ENCODE peak calls at places on chromosomes 11 and 22, in eight cellular contexts. One of them, this sample, is unnamed. For H3K36me3 and H3K4me1, the result is how much of the 10 kb centered on the place peaks cover.

GRCh38 chr11:27024865-27025264 is 15.8 kb upstream of the BBOX1 start:
- DNase-seq in upper lobe of right lung: no peak
- DNase-seq in iPS DF 6.9: no peak
- DNase-seq in cardiac muscle cell: no peak
- DNase-seq in HCT116: no peak
- DNase-seq in body of pancreas: no peak
- DNase-seq in endothelial cell of umbilical vein: no peak
- DNase-seq in NT2/D1: no peak
- DNase-seq in this sample: no peak

GRCh38 chr11:12303431-12304149 is 73.8 kb upstream of the PARVA start:
- DNase-seq in upper lobe of right lung: no peak
- DNase-seq in iPS DF 6.9: no peak
- DNase-seq in cardiac muscle cell: no peak
- DNase-seq in HCT116: no peak
- DNase-seq in body of pancreas: no peak
- DNase-seq in endothelial cell of umbilical vein: no peak
- DNase-seq in NT2/D1: no peak
- DNase-seq in this sample: no peak

GRCh38 chr11:125164422-125165110 is at the start of gene PKNOX2:
- DNase-seq in upper lobe of right lung: peak
- DNase-seq in iPS DF 6.9: no peak
- DNase-seq in cardiac muscle cell: peak
- DNase-seq in HCT116: peak
- DNase-seq in body of pancreas: peak
- DNase-seq in endothelial cell of umbilical vein: peak
- DNase-seq in NT2/D1: peak
- DNase-seq in this sample: peak

GRCh38 chr22:30876925-30877553 is 91.5 kb downstream of the MORC2 start:
- DNase-seq in upper lobe of right lung: no peak
- DNase-seq in iPS DF 6.9: no peak
- DNase-seq in cardiac muscle cell: no peak
- DNase-seq in HCT116: no peak
- DNase-seq in body of pancreas: no peak
- DNase-seq in endothelial cell of umbilical vein: no peak
- DNase-seq in NT2/D1: no peak
- DNase-seq in this sample: no peak

GRCh38 chr22:44520695-44521094 is 22.7 kb upstream of the RTL6 start:
- DNase-seq in upper lobe of right lung: no peak
- DNase-seq in iPS DF 6.9: no peak
- DNase-seq in cardiac muscle cell: no peak
- DNase-seq in HCT116: no peak
- DNase-seq in body of pancreas: no peak
- DNase-seq in endothelial cell of umbilical vein: no peak
- DNase-seq in NT2/D1: no peak
- DNase-seq in this sample: no peak

GRCh38 chr11:100632970-100633452 is 54.1 kb upstream of the ARHGAP42 start:
- DNase-seq in upper lobe of right lung: peak
- DNase-seq in iPS DF 6.9: no peak
- DNase-seq in cardiac muscle cell: peak
- DNase-seq in HCT116: no peak
- DNase-seq in body of pancreas: peak
- DNase-seq in endothelial cell of umbilical vein: peak
- DNase-seq in NT2/D1: no peak
- DNase-seq in this sample: peak

GRCh38 chr11:102592634-102593581 is 32.2 kb downstream of the MMP20 start:
- DNase-seq in upper lobe of right lung: no peak
- DNase-seq in iPS DF 6.9: no peak
- DNase-seq in cardiac muscle cell: peak
- DNase-seq in HCT116: peak
- DNase-seq in body of pancreas: no peak
- DNase-seq in endothelial cell of umbilical vein: peak
- DNase-seq in NT2/D1: no peak
- DNase-seq in this sample: peak

GRCh38 chr11:123678246-123678645 is 23.8 kb upstream of the SCN3B start:
- DNase-seq in upper lobe of right lung: no peak
- DNase-seq in iPS DF 6.9: no peak
- DNase-seq in cardiac muscle cell: no peak
- DNase-seq in HCT116: no peak
- DNase-seq in body of pancreas: no peak
- DNase-seq in endothelial cell of umbilical vein: no peak
- DNase-seq in NT2/D1: no peak
- DNase-seq in this sample: no peak

GRCh38 chr11:119673389-119674336 is 55.3 kb downstream of the NECTIN1 start:
- DNase-seq in upper lobe of right lung: no peak
- DNase-seq in iPS DF 6.9: no peak
- DNase-seq in cardiac muscle cell: no peak
- DNase-seq in HCT116: no peak
- DNase-seq in body of pancreas: no peak
- DNase-seq in endothelial cell of umbilical vein: no peak
- DNase-seq in NT2/D1: no peak
- DNase-seq in this sample: no peak

GRCh38 chr11:17760102-17761029 is 25.8 kb downstream of the KCNC1 start:
- DNase-seq in upper lobe of right lung: no peak
- DNase-seq in iPS DF 6.9: peak
- DNase-seq in cardiac muscle cell: peak
- DNase-seq in HCT116: peak
- DNase-seq in body of pancreas: peak
- DNase-seq in endothelial cell of umbilical vein: peak
- DNase-seq in NT2/D1: peak
- DNase-seq in this sample: peak

GRCh38 chr11:130915556-130916237 is 582 bp downstream of the SNX19 start:
- DNase-seq in upper lobe of right lung: no peak
- DNase-seq in iPS DF 6.9: no peak
- DNase-seq in cardiac muscle cell: no peak
- DNase-seq in HCT116: no peak
- DNase-seq in body of pancreas: peak
- DNase-seq in endothelial cell of umbilical vein: no peak
- DNase-seq in NT2/D1: no peak
- DNase-seq in this sample: no peak

GRCh38 chr22:44024288-44024908 is at the start of gene PARVB:
- DNase-seq in upper lobe of right lung: peak
- DNase-seq in iPS DF 6.9: no peak
- DNase-seq in cardiac muscle cell: peak
- DNase-seq in HCT116: no peak
- DNase-seq in body of pancreas: no peak
- DNase-seq in endothelial cell of umbilical vein: no peak
- DNase-seq in NT2/D1: no peak
- DNase-seq in this sample: no peak

GRCh38 chr11:31817054-31817620 is 6.0 kb upstream of the PAX6 start:
- DNase-seq in upper lobe of right lung: no peak
- DNase-seq in iPS DF 6.9: no peak
- DNase-seq in cardiac muscle cell: no peak
- DNase-seq in HCT116: no peak
- DNase-seq in body of pancreas: no peak
- DNase-seq in endothelial cell of umbilical vein: no peak
- DNase-seq in NT2/D1: no peak
- DNase-seq in this sample: no peak

DNA sequence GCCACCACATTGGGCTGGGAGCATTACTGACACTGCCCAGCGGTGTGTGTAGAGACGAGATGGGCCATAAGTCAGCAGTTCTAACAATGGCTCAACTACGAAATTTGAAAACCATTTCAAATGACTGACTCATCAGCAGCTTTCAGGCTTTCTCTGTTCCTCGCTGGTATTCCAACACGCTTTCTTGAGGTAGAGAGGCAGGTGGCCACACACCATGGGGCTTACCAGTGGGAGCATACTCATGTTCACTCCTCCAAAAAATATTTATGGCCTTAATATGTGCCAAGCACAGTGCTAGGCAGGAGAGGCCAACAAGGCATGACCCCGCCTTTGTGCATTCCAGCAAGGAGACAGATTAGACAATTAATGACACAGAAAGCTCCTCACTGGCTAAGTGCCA is 20.3 kb downstream of the ARFGAP2 start:
- DNase-seq in upper lobe of right lung: no peak
- DNase-seq in iPS DF 6.9: no peak
- DNase-seq in cardiac muscle cell: no peak
- DNase-seq in HCT116: no peak
- DNase-seq in body of pancreas: no peak
- DNase-seq in endothelial cell of umbilical vein: no peak
- DNase-seq in NT2/D1: no peak
- DNase-seq in this sample: no peak
- H3K36me3 ChIP-seq in upper lobe of right lung: under half
- H3K36me3 ChIP-seq in iPS DF 6.9: under half
- H3K36me3 ChIP-seq in cardiac muscle cell: under half
- H3K36me3 ChIP-seq in HCT116: under half
- H3K36me3 ChIP-seq in body of pancreas: under half
- H3K36me3 ChIP-seq in endothelial cell of umbilical vein: under half
- H3K36me3 ChIP-seq in NT2/D1: under half
- H3K36me3 ChIP-seq in this sample: under half

GRCh38 chr11:64071849-64072248 is 36.1 kb downstream of the FLRT1 start:
- DNase-seq in upper lobe of right lung: no peak
- DNase-seq in iPS DF 6.9: no peak
- DNase-seq in cardiac muscle cell: no peak
- DNase-seq in HCT116: no peak
- DNase-seq in body of pancreas: peak
- DNase-seq in endothelial cell of umbilical vein: no peak
- DNase-seq in NT2/D1: no peak
- DNase-seq in this sample: no peak
- H3K4me1 ChIP-seq in upper lobe of right lung: under half
- H3K4me1 ChIP-seq in iPS DF 6.9: under half
- H3K4me1 ChIP-seq in cardiac muscle cell: under half
- H3K4me1 ChIP-seq in HCT116: under half
- H3K4me1 ChIP-seq in body of pancreas: under half
- H3K4me1 ChIP-seq in endothelial cell of umbilical vein: under half
- H3K4me1 ChIP-seq in NT2/D1: under half
- H3K4me1 ChIP-seq in this sample: under half

GRCh38 chr11:829116-829945 is 1.6 kb downstream of the CRACR2B start:
- DNase-seq in upper lobe of right lung: no peak
- DNase-seq in iPS DF 6.9: no peak
- DNase-seq in cardiac muscle cell: no peak
- DNase-seq in HCT116: no peak
- DNase-seq in body of pancreas: no peak
- DNase-seq in endothelial cell of umbilical vein: peak
- DNase-seq in NT2/D1: no peak
- DNase-seq in this sample: peak

GRCh38 chr11:827861-828167 is at the start of gene CRACR2B:
- DNase-seq in upper lobe of right lung: no peak
- DNase-seq in iPS DF 6.9: no peak
- DNase-seq in cardiac muscle cell: no peak
- DNase-seq in HCT116: no peak
- DNase-seq in body of pancreas: no peak
- DNase-seq in endothelial cell of umbilical vein: no peak
- DNase-seq in NT2/D1: no peak
- DNase-seq in this sample: peak

GRCh38 chr11:827146-827860 is 416 bp upstream of the CRACR2B start:
- DNase-seq in upper lobe of right lung: peak
- DNase-seq in iPS DF 6.9: no peak
- DNase-seq in cardiac muscle cell: peak
- DNase-seq in HCT116: no peak
- DNase-seq in body of pancreas: peak
- DNase-seq in endothelial cell of umbilical vein: no peak
- DNase-seq in NT2/D1: no peak
- DNase-seq in this sample: peak

GRCh38 chr11:829946-830294 is 2.2 kb downstream of the CRACR2B start:
- DNase-seq in upper lobe of right lung: no peak
- DNase-seq in iPS DF 6.9: no peak
- DNase-seq in cardiac muscle cell: no peak
- DNase-seq in HCT116: no peak
- DNase-seq in body of pancreas: no peak
- DNase-seq in endothelial cell of umbilical vein: no peak
- DNase-seq in NT2/D1: no peak
- DNase-seq in this sample: no peak

GRCh38 chr11:828501-829115 is 889 bp downstream of the CRACR2B start:
- DNase-seq in upper lobe of right lung: no peak
- DNase-seq in iPS DF 6.9: no peak
- DNase-seq in cardiac muscle cell: no peak
- DNase-seq in HCT116: no peak
- DNase-seq in body of pancreas: no peak
- DNase-seq in endothelial cell of umbilical vein: no peak
- DNase-seq in NT2/D1: no peak
- DNase-seq in this sample: no peak
- H3K4me3 ChIP-seq in upper lobe of right lung: peak
- H3K4me3 ChIP-seq in iPS DF 6.9: no peak
- H3K4me3 ChIP-seq in cardiac muscle cell: no peak
- H3K4me3 ChIP-seq in HCT116: no peak
- H3K4me3 ChIP-seq in body of pancreas: no peak
- H3K4me3 ChIP-seq in endothelial cell of umbilical vein: no peak
- H3K4me3 ChIP-seq in NT2/D1: peak
- H3K4me3 ChIP-seq in this sample: no peak

GRCh38 chr22:21612858-21613257 is 17.0 kb downstream of the YDJC start:
- DNase-seq in upper lobe of right lung: no peak
- DNase-seq in iPS DF 6.9: no peak
- DNase-seq in cardiac muscle cell: no peak
- DNase-seq in HCT116: no peak
- DNase-seq in body of pancreas: no peak
- DNase-seq in endothelial cell of umbilical vein: no peak
- DNase-seq in NT2/D1: no peak
- DNase-seq in this sample: no peak
- H3K36me3 ChIP-seq in upper lobe of right lung: under half
- H3K36me3 ChIP-seq in iPS DF 6.9: under half
- H3K36me3 ChIP-seq in cardiac muscle cell: under half
- H3K36me3 ChIP-seq in HCT116: under half
- H3K36me3 ChIP-seq in body of pancreas: under half
- H3K36me3 ChIP-seq in endothelial cell of umbilical vein: under half
- H3K36me3 ChIP-seq in NT2/D1: half or more
- H3K36me3 ChIP-seq in this sample: under half

DNA sequence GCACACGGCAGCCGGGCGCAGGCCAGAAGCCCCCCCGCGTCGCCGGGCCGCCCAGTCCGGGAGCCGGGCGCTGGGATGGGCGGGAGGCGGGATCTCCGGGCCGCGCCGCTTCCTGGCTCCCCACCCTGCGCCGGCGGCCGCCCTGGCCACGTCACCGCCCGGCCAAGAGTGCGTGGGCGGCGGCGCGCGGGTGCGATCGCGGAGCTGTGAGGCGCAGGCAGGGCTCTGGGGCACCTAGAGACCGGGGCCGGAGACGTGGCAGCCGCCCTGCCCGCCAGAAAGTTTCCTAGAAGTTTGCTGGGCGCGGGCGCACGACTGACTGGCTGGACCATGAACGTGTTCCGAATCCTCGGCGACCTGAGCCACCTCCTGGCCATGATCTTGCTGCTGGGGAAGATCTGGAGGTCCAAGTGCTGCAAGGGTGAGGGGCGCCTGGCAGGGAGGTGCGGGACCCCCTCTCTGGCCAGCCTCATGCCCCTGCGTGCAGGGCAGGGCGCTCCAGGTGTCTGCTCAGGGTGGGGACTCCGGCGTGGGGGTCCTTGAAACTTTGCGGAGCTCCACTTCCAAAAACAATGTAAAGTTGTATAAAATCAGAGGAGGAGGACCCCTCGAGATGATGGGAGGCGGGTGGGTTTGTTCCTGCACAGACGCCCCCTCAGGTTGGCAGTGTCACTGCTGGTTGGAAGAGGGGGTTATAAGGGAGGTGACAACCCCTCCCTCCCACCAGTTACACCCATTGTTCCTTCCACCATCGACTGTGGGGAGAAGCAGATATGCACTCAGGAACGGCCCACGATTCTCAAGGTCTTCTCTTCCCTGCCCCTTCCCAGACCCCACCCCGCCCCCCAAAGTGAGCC is at the start of gene KDELR3:
- DNase-seq in upper lobe of right lung: peak
- DNase-seq in iPS DF 6.9: no peak
- DNase-seq in cardiac muscle cell: peak
- DNase-seq in HCT116: peak
- DNase-seq in body of pancreas: peak
- DNase-seq in endothelial cell of umbilical vein: peak
- DNase-seq in NT2/D1: no peak
- DNase-seq in this sample: peak
- H3K4me1 ChIP-seq in upper lobe of right lung: under half
- H3K4me1 ChIP-seq in iPS DF 6.9: under half
- H3K4me1 ChIP-seq in cardiac muscle cell: under half
- H3K4me1 ChIP-seq in HCT116: under half
- H3K4me1 ChIP-seq in body of pancreas: under half
- H3K4me1 ChIP-seq in endothelial cell of umbilical vein: under half
- H3K4me1 ChIP-seq in NT2/D1: under half
- H3K4me1 ChIP-seq in this sample: under half

This sample was measured in small intestine.